ENCODE peak calls at places on chromosomes 4 and X, in eight cellular contexts. X, T, V, S, D, I, W and Y are unnamed samples.
A peak's percentile ranks its signal among the peaks of the same experiment; 100 is the strongest.

GRCh38 chr4:169337510-169337909 is 66.8 kb upstream of the SH3RF1 start:
- DNase-seq in T (no peak), I (no peak), S (no peak), V (peak; percentile 88), X (peak; percentile 94), D (no peak), W (no peak), Y (no peak)

GRCh38 chr4:150598906-150599305 is 17.0 kb downstream of the MAB21L2 start:
- DNase-seq in D (no peak), W (no peak), T (no peak), X (peak; percentile 50), V (no peak), I (no peak), S (no peak), Y (no peak)

GRCh38 chrX:35040871-35041270 is 98.3 kb downstream of the FAM47B start:
- DNase-seq in D (no peak), I (no peak), V (no peak), W (no peak), X (no peak), S (no peak), T (no peak), Y (no peak)

GRCh38 chrX:12929701-12930100 is 23.3 kb downstream of the TLR8 start:
- DNase-seq in X (no peak), I (no peak), V (no peak), D (no peak), W (no peak), T (no peak), S (no peak), Y (no peak)

GRCh38 chrX:110462957-110463356 is 104.3 kb downstream of the RTL9 start:
- DNase-seq in T (no peak), I (no peak), D (no peak), X (peak; percentile 14), V (no peak), S (no peak), W (peak; percentile 59), Y (no peak)

GRCh38 chr4:48475770-48476169 is 7.4 kb upstream of the SLC10A4 start:
- DNase-seq in V (no peak), W (no peak), S (no peak), D (no peak), I (no peak), X (no peak), T (no peak), Y (no peak)

GRCh38 chr4:83438719-83439118 is 16.9 kb downstream of the HELQ start:
- DNase-seq in V (no peak), D (no peak), W (no peak), S (no peak), I (no peak), T (no peak), X (peak; percentile 16), Y (no peak)

GRCh38 chr4:5931526-5931925 is 38.6 kb upstream of the CRMP1 start:
- DNase-seq in S (no peak), T (no peak), W (peak; percentile 50), X (no peak), D (no peak), I (no peak), V (no peak), Y (no peak)

GRCh38 chr4:12393631-12394262 is 965.1 kb upstream of the HS3ST1 start:
- DNase-seq in W (no peak), D (no peak), I (no peak), V (no peak), S (no peak), T (no peak), X (no peak), Y (no peak)

GRCh38 chr4:154416183-154416543 is 75.4 kb downstream of the DCHS2 start:
- DNase-seq in T (no peak), D (peak; percentile 52), S (no peak), W (peak; percentile 86), I (no peak), X (peak; percentile 4), V (no peak), Y (no peak)

GRCh38 chr4:103429283-103429682 is 231.1 kb upstream of the CENPE start:
- DNase-seq in V (no peak), X (no peak), I (peak; percentile 38), W (peak; percentile 80), S (no peak), D (peak; percentile 14), T (no peak), Y (no peak)

GRCh38 chrX:131895002-131895401 is 128.1 kb upstream of the STK26 start:
- DNase-seq in D (no peak), W (no peak), I (no peak), X (peak; percentile 26), S (no peak), T (no peak), V (peak; percentile 12), Y (no peak)

GRCh38 chrX:53261573-53261972 is 19.8 kb downstream of the IQSEC2 start:
- DNase-seq in S (no peak), T (no peak), V (peak; percentile 5), I (no peak), W (no peak), X (no peak), D (no peak), Y (peak; percentile 8)

GRCh38 chr4:165383757-165384156 is 4.9 kb downstream of the CPE start:
- DNase-seq in V (no peak), D (no peak), W (peak; percentile 69), X (peak; percentile 43), T (no peak), S (no peak), I (no peak), Y (no peak)

GRCh38 chr4:141569141-141569540 is 67.2 kb upstream of the IL15 start:
- DNase-seq in T (no peak), V (no peak), X (peak; percentile 54), W (no peak), S (no peak), I (no peak), D (no peak), Y (no peak)

GRCh38 chr4:156118821-156119220 is 165.2 kb upstream of the CTSO start:
- DNase-seq in V (no peak), S (no peak), I (no peak), W (no peak), D (no peak), T (no peak), X (no peak), Y (no peak)

GRCh38 chr4:187289371-187289770 is 565.7 kb upstream of the FAT1 start:
- DNase-seq in X (peak; percentile 8), S (no peak), I (no peak), D (no peak), W (no peak), T (no peak), V (no peak), Y (no peak)

GRCh38 chrX:63330681-63331080 is 20.5 kb downstream of the SPIN4 start:
- DNase-seq in T (no peak), D (no peak), W (no peak), I (no peak), V (no peak), X (no peak), S (no peak), Y (no peak)

GRCh38 chrX:111270339-111270738 is at the start of gene CAPN6:
- DNase-seq in S (no peak), I (no peak), W (peak; percentile 82), X (peak; percentile 40), D (no peak), V (no peak), T (no peak), Y (no peak)

GRCh38 chrX:23578079-23578478 is 89.2 kb upstream of the PRDX4 start:
- DNase-seq in S (no peak), W (no peak), I (no peak), V (peak; percentile 21), D (no peak), T (no peak), X (peak; percentile 27), Y (no peak)

GRCh38 chr4:3688018-3688998 is 77.9 kb upstream of the ADRA2C start:
- DNase-seq in D (no peak), X (no peak), V (no peak), W (no peak), T (no peak), I (no peak), S (no peak), Y (no peak)

GRCh38 chr4:112321768-112322684 is 24.9 kb downstream of the ALPK1 start:
- DNase-seq in W (peak; percentile 88), V (peak; percentile 68), D (peak; percentile 69), X (peak; percentile 67), S (no peak), I (peak; percentile 33), T (peak; percentile 38), Y (peak; percentile 71)
- H3K27ac ChIP-seq in W (no peak overlapping the region), V (no peak overlapping the region), D (no peak overlapping the region), X (no peak overlapping the region), S (no peak overlapping the region), I (no peak overlapping the region), T (no peak overlapping the region), Y (no peak overlapping the region)

GRCh38 chr4:93710101-93710846 is 118.3 kb upstream of the ATOH1 start:
- DNase-seq in T (no peak), W (peak; percentile 79), X (no peak), D (peak; percentile 67), S (peak; percentile 4), V (no peak), I (peak; percentile 35), Y (no peak)
- H3K4me3 ChIP-seq in T (no peak overlapping the region), W (no peak overlapping the region), X (no peak overlapping the region), D (no peak overlapping the region), S (no peak overlapping the region), V (no peak overlapping the region), I (no peak overlapping the region), Y (no peak overlapping the region)

DNA sequence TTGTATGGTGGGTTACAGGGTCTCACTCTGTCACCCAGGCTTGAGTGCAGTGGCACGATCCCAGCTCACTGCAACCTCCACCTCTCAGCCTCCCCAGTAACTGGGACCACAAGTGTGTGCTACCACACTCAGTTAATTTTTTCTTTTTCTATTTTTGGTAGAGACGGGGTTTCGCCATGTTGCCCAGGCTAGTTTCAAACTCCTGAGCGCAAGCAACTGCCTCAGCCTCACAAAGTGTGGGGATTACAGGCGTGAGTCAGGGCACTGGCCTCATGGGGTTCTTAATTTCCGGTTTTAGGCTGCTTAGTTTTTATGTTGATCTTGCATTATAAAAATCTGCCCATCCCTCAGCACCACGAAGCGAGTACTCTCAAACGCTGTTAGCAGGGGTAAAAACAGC is 6.7 kb downstream of the BCAP31 start:
- DNase-seq in X (no peak), T (no peak), V (no peak), W (no peak), D (no peak), I (no peak), S (no peak), Y (no peak)
- H3K27me3 ChIP-seq in X (no peaks in the 10 kb centered on the region), T (no peaks in the 10 kb centered on the region), V (no peaks in the 10 kb centered on the region), W (no peaks in the 10 kb centered on the region), D (no peaks in the 10 kb centered on the region), I (no peaks in the 10 kb centered on the region), S (no peaks in the 10 kb centered on the region), Y (no peaks in the 10 kb centered on the region)

DNA sequence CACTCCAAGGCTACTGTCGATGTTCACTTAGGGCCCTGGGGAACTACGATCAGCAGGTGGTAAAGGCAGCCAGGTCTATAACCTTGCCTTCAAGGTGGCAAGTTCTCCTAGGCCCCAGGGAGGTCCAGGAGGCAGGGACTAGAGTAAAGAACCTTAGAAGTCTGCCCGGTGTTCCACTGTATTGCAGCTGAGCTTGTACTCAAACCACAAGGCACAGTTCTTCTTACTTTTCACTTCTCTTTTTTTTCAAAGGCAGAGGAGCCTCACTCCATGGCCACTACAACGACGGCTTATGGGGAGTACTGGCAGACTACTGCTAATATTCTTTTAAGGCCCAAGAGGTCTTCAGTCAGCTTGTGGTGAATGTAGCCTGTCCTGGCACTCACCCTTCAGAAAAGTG is 78.8 kb upstream of the GPR174 start:
- DNase-seq in D (no peak), I (no peak), V (no peak), S (peak; percentile 51), X (no peak), T (no peak), W (no peak), Y (no peak)
- H3K27ac ChIP-seq in D (no peak overlapping the region), I (no peak overlapping the region), V (no peak overlapping the region), S (peak overlapping the region; percentile 34), X (no peak overlapping the region), T (no peak overlapping the region), W (no peak overlapping the region), Y (no peak overlapping the region)